ENCODE peak calls at places on chromosomes 2 and 18, in six cellular contexts. U is naive thymus-derived CD4-positive, alpha-beta T cell; D is heart left ventricle; C is neural progenitor cell; P is esophagus squamous epithelium; Z is lower lobe of right lung. J is an unnamed sample.

GRCh38 chr2:233867993-233868532 is at the start of gene MSL3B:
- DNase-seq in C (peak; percentile 81), Z (peak; percentile 58), U (peak; percentile 48), P (no peak), D (peak; percentile 37), J (peak; percentile 93)

GRCh38 chr2:2039826-2040225 is 291.2 kb downstream of the MYT1L start:
- DNase-seq in Z (no peak), P (no peak), D (no peak), U (no peak), C (no peak), J (no peak)

GRCh38 chr2:237291138-237291792 is 122.7 kb downstream of the COL6A3 start:
- DNase-seq in C (no peak), D (peak; percentile 98), U (no peak), Z (peak; percentile 89), P (peak; percentile 28), J (peak; percentile 63)

GRCh38 chr2:15701326-15701907 is 109.7 kb downstream of the DDX1 start:
- DNase-seq in P (no peak), U (no peak), C (no peak), D (no peak), Z (no peak), J (no peak)

GRCh38 chr18:47247833-47248609 is 3.4 kb downstream of the SKOR2 start:
- DNase-seq in Z (no peak), D (no peak), P (no peak), C (peak; percentile 59), U (no peak), J (peak; percentile 74)

GRCh38 chr2:239326831-239327535 is 73.8 kb downstream of the HDAC4 start:
- DNase-seq in U (peak; percentile 69), D (no peak), Z (no peak), C (no peak), P (no peak), J (no peak)

GRCh38 chr2:162074579-162074922 is 536 bp upstream of the DPP4 start:
- DNase-seq in D (no peak), C (no peak), U (no peak), Z (no peak), P (no peak), J (peak; percentile 68)

GRCh38 chr2:191488135-191488534 is 189.8 kb upstream of the NABP1 start:
- DNase-seq in D (no peak), C (no peak), P (no peak), U (no peak), Z (no peak), J (no peak)

GRCh38 chr2:1990151-1990589 is 245.9 kb upstream of the PXDN start:
- DNase-seq in Z (no peak), C (no peak), U (no peak), P (no peak), D (no peak), J (no peak)

GRCh38 chr18:31146809-31147208 is 15.8 kb downstream of the DSC1 start:
- DNase-seq in C (no peak), U (no peak), Z (no peak), P (no peak), D (no peak), J (no peak)

GRCh38 chr2:153891061-153891460 is 19.3 kb downstream of the GALNT13 start:
- DNase-seq in Z (no peak), U (no peak), C (no peak), D (no peak), P (no peak), J (no peak)

GRCh38 chr2:46167406-46167805 is 129.8 kb upstream of the EPAS1 start:
- DNase-seq in C (no peak), Z (no peak), U (no peak), P (no peak), D (no peak), J (peak; percentile 62)

GRCh38 chr18:74064510-74064909 is 83.1 kb downstream of the FBXO15 start:
- DNase-seq in P (no peak), Z (no peak), U (no peak), C (no peak), D (no peak), J (no peak)

GRCh38 chr2:233373316-233373715 is 19.0 kb downstream of the DGKD start:
- DNase-seq in U (no peak), C (no peak), D (no peak), P (no peak), Z (no peak), J (no peak)

GRCh38 chr2:64524604-64525322 is 635 bp downstream of the AFTPH start:
- DNase-seq in Z (no peak), C (peak; percentile 78), U (peak; percentile 15), D (no peak), P (no peak), J (peak; percentile 77)

GRCh38 chr2:198297350-198297749 is 493.0 kb downstream of the PLCL1 start:
- DNase-seq in C (no peak), D (no peak), P (no peak), U (no peak), Z (no peak), J (no peak)

GRCh38 chr2:179020156-179020750 is 29.7 kb downstream of the CCDC141 start:
- DNase-seq in D (no peak), P (no peak), Z (no peak), U (no peak), C (peak; percentile 46), J (no peak)

GRCh38 chr18:69944434-69944833 is 3.2 kb downstream of the CD226 start:
- DNase-seq in P (no peak), Z (no peak), U (no peak), D (no peak), C (no peak), J (no peak)

GRCh38 chr2:162524192-162524591 is 180.3 kb downstream of the GCA start:
- DNase-seq in P (no peak), Z (no peak), U (no peak), C (peak; percentile 15), D (no peak), J (no peak)

GRCh38 chr2:42127425-42128424 is 41.4 kb upstream of the EML4 start:
- DNase-seq in Z (no peak), C (no peak), D (no peak), U (peak; percentile 62), P (no peak), J (no peak)

GRCh38 chr2:236163483-236164200 is 4.5 kb downstream of the GBX2 start:
- DNase-seq in D (no peak), P (no peak), U (no peak), C (peak; percentile 62), Z (no peak), J (peak; percentile 81)
- H3K27me3 ChIP-seq in D (peaks cover 97% of the 10 kb centered on the region), P (peaks cover 66% of the 10 kb centered on the region), U (no peaks in the 10 kb centered on the region), C (peaks cover 100% of the 10 kb centered on the region), Z (peaks cover 96% of the 10 kb centered on the region), J (peaks cover 58% of the 10 kb centered on the region)

GRCh38 chr2:121974919-121975654 is 219.6 kb downstream of the TSN start:
- DNase-seq in D (peak; percentile 37), U (peak; percentile 39), P (no peak), C (peak; percentile 94), Z (peak; percentile 53), J (peak; percentile 88)
- H3K4me1 ChIP-seq in D (no peaks in the 10 kb centered on the region), U (no peaks in the 10 kb centered on the region), P (peaks cover 19% of the 10 kb centered on the region), C (peaks cover 21% of the 10 kb centered on the region), Z (peaks cover 5% of the 10 kb centered on the region), J (peaks cover 4% of the 10 kb centered on the region)

DNA sequence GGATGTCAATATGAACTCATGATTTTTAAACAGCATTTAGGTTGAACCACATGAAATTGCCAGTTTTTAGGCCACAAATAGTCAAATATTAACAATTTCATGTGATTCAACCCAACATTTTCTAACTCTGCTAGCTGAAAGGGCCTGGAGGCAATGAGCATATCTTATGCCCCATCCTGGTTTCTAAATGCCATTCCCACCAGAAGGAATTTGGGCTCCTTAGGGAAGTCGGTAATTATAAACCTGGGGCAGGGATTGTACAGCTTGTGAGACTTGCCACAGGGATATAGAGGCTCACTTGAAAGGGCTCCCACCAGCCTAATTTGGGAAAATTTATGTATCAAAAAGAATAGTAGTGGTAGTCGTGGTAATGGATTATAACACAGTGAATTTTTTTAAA is 178.4 kb upstream of the ALPP start:
- DNase-seq in U (no peak), P (no peak), D (no peak), C (no peak), Z (no peak), J (no peak)
- H3K4me3 ChIP-seq in U (no peak overlapping the region), P (no peak overlapping the region), D (no peak overlapping the region), C (no peak overlapping the region), Z (no peak overlapping the region), J (no peak overlapping the region)

GRCh38 chr2:44939074-44940052 is 2.1 kb upstream of the SIX3 start:
- DNase-seq in Z (no peak), P (no peak), D (no peak), C (peak; percentile 78), U (no peak), J (peak; percentile 62)
- H3K27me3 ChIP-seq in Z (peaks cover 94% of the 10 kb centered on the region), P (peaks cover 94% of the 10 kb centered on the region), D (peaks cover 84% of the 10 kb centered on the region), C (peaks cover 74% of the 10 kb centered on the region), U (no peaks in the 10 kb centered on the region), J (peaks cover 90% of the 10 kb centered on the region)